ENCODE peak calls at places on chromosome 14, in nine cellular contexts. I is fibroblast of pulmonary artery, C is lung, D is kidney epithelial cell, X is BE2C, B is pancreas, R is AG10803, F is tibial nerve, J is PC-9. E is an unnamed sample.

GRCh38 chr14:95614335-95614734 is 71.9 kb upstream of the TCL1B start:
- DNase-seq in J (no peak), F (no peak), X (no peak), I (no peak), D (no peak), R (no peak), C (no peak), B (no peak), E (no peak)

GRCh38 chr14:61320806-61321384 is 484 bp upstream of the PRKCH start:
- DNase-seq in J (peak), D (no peak), C (no peak), B (no peak), X (no peak), F (no peak), R (no peak), I (no peak), E (peak)

GRCh38 chr14:53855127-53855526 is 101.5 kb downstream of the BMP4 start:
- DNase-seq in I (no peak), R (no peak), C (no peak), J (no peak), B (no peak), X (no peak), F (no peak), D (no peak), E (no peak)

GRCh38 chr14:59451849-59452248 is 13.3 kb downstream of the GPR135 start:
- DNase-seq in F (no peak), C (no peak), J (no peak), B (no peak), X (no peak), D (no peak), R (no peak), I (no peak), E (no peak)

GRCh38 chr14:54728700-54729527 is 162.0 kb downstream of the SAMD4A start:
- DNase-seq in J (no peak), D (no peak), C (no peak), B (no peak), R (peak), F (no peak), I (peak), X (no peak), E (no peak)

GRCh38 chr14:104687601-104688504 is 1.6 kb upstream of the INF2 start:
- DNase-seq in J (peak), C (peak), B (peak), X (peak), R (peak), D (peak), F (no peak), I (peak), E (peak)

GRCh38 chr14:61603736-61604135 is 91.6 kb upstream of the HIF1A start:
- DNase-seq in I (no peak), X (no peak), F (no peak), C (no peak), B (no peak), J (no peak), R (peak), D (no peak), E (no peak)

GRCh38 chr14:104262515-104263514 is 124.4 kb downstream of the KIF26A start:
- DNase-seq in I (no peak), J (no peak), D (no peak), C (no peak), R (no peak), B (peak), X (peak), F (no peak), E (no peak)

GRCh38 chr14:71594828-71595227 is 337.4 kb upstream of the RGS6 start:
- DNase-seq in F (no peak), R (peak), C (no peak), I (no peak), J (no peak), X (no peak), B (no peak), D (no peak), E (no peak)

GRCh38 chr14:80585506-80585835 is 356.1 kb downstream of the CEP128 start:
- DNase-seq in I (peak), D (no peak), C (no peak), J (no peak), B (no peak), R (no peak), F (no peak), X (no peak), E (no peak)

GRCh38 chr14:105733081-105734065 is 207.0 kb downstream of the TMEM121 start:
- DNase-seq in J (no peak), C (no peak), D (no peak), F (no peak), I (no peak), B (no peak), R (no peak), X (no peak), E (no peak)

GRCh38 chr14:92546347-92547053 is 32.9 kb downstream of the RIN3 start:
- DNase-seq in J (no peak), F (no peak), D (no peak), X (no peak), R (no peak), B (no peak), I (no peak), C (no peak), E (no peak)

GRCh38 chr14:93986972-93987371 is 10.1 kb upstream of the CCDC197 start:
- DNase-seq in J (no peak), R (no peak), C (no peak), B (no peak), X (no peak), D (no peak), F (no peak), I (no peak), E (no peak)

GRCh38 chr14:25658988-25659387 is 609.0 kb upstream of the STXBP6 start:
- DNase-seq in F (no peak), I (no peak), D (no peak), C (no peak), X (no peak), B (no peak), J (no peak), R (no peak), E (peak)

GRCh38 chr14:100285021-100285912 is 21.0 kb downstream of the SLC25A29 start:
- DNase-seq in D (no peak), C (peak), X (peak), I (peak), B (peak), R (peak), F (peak), J (no peak), E (no peak)

GRCh38 chr14:71824816-71825215 is 107.4 kb upstream of the RGS6 start:
- DNase-seq in F (no peak), R (no peak), D (no peak), B (no peak), X (no peak), I (no peak), C (no peak), J (no peak), E (no peak)

GRCh38 chr14:34081576-34082136 is 130.8 kb upstream of the EGLN3 start:
- DNase-seq in C (no peak), R (peak), D (no peak), J (peak), X (no peak), I (peak), B (peak), F (no peak), E (no peak)
- TF ChIP-seq CTCF in C (no peak), R (no peak), D (no peak), J (no peak), X (no peak), I (no peak), B (no peak), F (no peak), E (no peak)

GRCh38 chr14:102782974-102783373 is 5.7 kb downstream of the TRAF3 start:
- DNase-seq in F (no peak), R (no peak), I (no peak), J (no peak), X (no peak), D (no peak), C (no peak), B (no peak), E (no peak)
- H3K4me3 ChIP-seq in F (no peak), R (no peak), I (no peak), J (no peak), X (no peak), D (no peak), C (no peak), B (no peak), E (no peak)

DNA sequence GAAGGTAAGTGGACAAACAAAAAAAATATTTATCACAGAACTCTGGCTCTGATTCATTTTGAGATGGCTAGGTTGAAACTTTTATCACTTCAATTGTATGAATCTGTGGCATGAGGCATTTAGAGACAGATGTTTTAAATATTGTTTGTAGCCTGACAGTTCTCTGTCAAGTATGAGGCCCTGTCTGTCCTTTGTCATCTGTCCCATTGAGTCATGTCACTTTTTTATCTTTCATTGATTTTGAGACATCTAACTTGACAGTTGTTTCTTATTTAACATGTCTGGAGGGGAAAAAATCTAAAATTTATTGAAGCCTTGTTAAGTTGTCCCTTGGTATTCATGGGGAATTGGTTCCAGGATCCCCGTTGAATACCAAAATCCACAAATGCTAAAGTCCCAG is 829.5 kb downstream of the FSCB start:
- DNase-seq in C (no peak), B (no peak), F (no peak), I (no peak), R (no peak), D (no peak), J (no peak), X (no peak), E (no peak)
- TF ChIP-seq CTCF in C (no peak), B (no peak), F (no peak), I (no peak), R (no peak), D (no peak), J (no peak), X (no peak), E (no peak)

GRCh38 chr14:23069413-23069806 is 12.1 kb upstream of the CDH24 start:
- DNase-seq in J (no peak), D (no peak), F (no peak), B (no peak), I (no peak), C (no peak), X (no peak), R (no peak), E (no peak)

GRCh38 chr14:23070262-23071129 is 13.2 kb upstream of the CDH24 start:
- DNase-seq in I (no peak), R (no peak), J (no peak), C (no peak), F (no peak), D (no peak), X (no peak), B (no peak), E (no peak)

GRCh38 chr14:23068792-23069412 is 11.6 kb upstream of the CDH24 start:
- DNase-seq in C (peak), I (peak), B (peak), F (peak), R (peak), D (peak), X (peak), J (peak), E (peak)

GRCh38 chr14:23071975-23072539 is 14.7 kb upstream of the CDH24 start:
- DNase-seq in R (no peak), F (no peak), X (no peak), C (no peak), I (no peak), B (no peak), J (peak), D (no peak), E (peak)

DNA sequence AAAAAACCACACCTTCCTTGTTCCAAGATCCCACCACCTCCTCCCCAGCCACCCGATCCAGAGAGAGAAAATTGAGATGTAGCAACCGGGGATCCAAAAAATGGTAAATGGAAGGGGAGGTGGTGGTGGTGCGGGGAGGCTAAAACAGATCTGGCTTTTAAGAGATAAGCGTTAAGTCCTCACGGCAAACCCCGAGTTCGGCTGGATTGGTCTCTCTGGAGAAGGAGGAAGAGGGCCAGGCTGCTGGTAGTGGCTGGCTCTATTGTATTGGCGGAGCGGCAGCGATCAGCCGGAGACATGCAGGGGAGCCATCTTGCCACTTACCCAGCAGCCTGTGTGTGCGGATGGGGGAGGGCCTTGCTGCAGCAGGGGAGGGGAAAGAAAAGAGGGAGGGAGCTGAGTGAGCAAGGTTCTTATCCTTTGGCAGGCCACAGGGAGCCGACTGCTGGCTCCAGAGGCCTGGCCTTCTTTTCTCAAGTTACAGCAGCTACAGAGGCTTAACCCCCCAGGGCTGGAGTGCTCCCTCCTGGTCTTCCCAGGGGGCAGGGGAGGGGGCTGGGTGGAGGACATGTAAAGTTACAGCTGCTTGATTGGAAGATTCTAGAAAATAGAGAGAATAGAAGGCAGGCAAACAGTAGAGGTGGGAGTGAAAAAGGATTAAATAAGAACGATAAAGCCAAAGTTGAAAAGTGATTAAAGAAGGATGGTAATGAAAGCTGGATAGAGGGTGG is 14.1 kb upstream of the CDH24 start:
- DNase-seq in B (peak), I (peak), C (peak), J (peak), F (peak), R (peak), D (peak), X (peak), E (peak)
- H3K4me3 ChIP-seq in B (peak), I (peak), C (peak), J (peak), F (peak), R (peak), D (peak), X (peak), E (peak)

GRCh38 chr14:38723954-38724353 is 379.1 kb downstream of the SEC23A start:
- DNase-seq in D (no peak), J (no peak), F (no peak), I (peak), B (no peak), R (no peak), C (no peak), X (no peak), E (no peak)

GRCh38 chr14:38718519-38718918 is 384.5 kb downstream of the SEC23A start:
- DNase-seq in I (no peak), F (no peak), B (no peak), D (no peak), R (no peak), X (no peak), C (no peak), J (no peak), E (no peak)

GRCh38 chr14:38721822-38722431 is 381.1 kb downstream of the SEC23A start:
- DNase-seq in F (peak), X (peak), I (peak), R (peak), J (no peak), C (peak), B (peak), D (no peak), E (peak)

GRCh38 chr14:38724621-38725020 is 378.4 kb downstream of the SEC23A start:
- DNase-seq in X (no peak), D (no peak), I (no peak), B (no peak), F (no peak), R (no peak), C (no peak), J (no peak), E (no peak)

DNA sequence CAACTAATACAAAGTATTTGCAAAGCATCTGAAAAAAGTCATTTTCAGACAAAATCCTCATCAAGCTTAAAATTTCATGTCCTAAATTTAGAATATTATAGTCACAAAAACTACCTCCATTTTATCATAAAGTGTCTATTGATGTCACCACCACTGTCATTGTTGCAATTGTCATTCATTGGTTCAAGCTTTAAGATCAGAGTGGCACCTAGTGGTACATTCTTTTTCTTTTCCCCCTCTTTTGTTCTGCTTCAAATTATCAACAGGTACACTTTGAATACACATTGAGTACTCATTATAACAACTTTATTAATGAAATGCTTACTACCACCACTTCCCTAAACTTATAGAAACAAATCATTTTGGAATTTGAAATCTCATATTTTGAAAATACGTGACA is 379.8 kb downstream of the SEC23A start:
- DNase-seq in F (no peak), B (no peak), I (no peak), X (no peak), J (no peak), C (no peak), D (no peak), R (no peak), E (no peak)
- TF ChIP-seq CTCF in F (no peak), B (no peak), I (no peak), X (peak), J (no peak), C (no peak), D (no peak), R (no peak), E (peak)

GRCh38 chr14:83355609-83356008 is 1822.0 kb upstream of the SEL1L start:
- DNase-seq in R (no peak), C (no peak), J (no peak), X (no peak), B (no peak), I (no peak), F (no peak), D (no peak), E (no peak)

GRCh38 chr14:83356080-83356479 is 1822.4 kb upstream of the SEL1L start:
- DNase-seq in R (no peak), B (no peak), D (no peak), C (no peak), X (no peak), I (no peak), J (no peak), F (no peak), E (no peak)
- H3K4me3 ChIP-seq in R (no peak), B (no peak), D (no peak), C (no peak), X (no peak), I (no peak), J (no peak), F (no peak), E (no peak)

DNA sequence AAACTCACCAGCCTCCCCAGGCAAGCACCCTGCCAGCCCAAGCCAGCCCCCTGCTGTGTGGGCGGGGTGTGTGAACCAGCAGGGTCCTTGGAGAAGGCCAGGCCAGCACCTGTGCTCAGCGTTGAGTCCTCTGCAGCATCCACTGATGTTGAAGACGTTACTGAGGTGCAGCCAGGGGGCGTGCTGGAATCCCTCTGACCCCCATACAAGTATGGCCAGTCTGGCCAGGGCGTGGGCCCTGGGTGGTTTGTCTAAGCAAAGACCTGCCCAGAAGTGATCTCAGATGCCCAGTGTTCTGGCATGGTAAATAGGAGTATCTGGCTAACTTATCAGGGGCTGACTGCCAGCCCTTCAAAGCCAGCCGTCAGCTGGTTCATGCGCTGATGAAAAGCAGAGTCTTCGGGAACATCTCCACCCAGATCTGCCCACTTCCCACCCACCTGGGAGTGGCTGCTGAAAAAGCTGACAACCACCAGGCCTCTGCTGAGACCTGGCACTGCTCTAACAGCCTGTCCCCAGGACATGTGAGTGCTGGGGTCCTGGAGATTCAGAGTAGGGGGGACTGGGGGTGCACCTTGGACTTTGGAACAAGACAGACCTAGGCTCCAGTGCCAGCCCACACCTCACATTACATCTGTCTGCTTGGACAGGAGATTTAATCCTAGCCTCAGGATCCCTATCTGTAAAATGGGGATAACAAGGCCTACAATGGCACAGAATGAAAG is 41.1 kb downstream of the ACTN1 start:
- DNase-seq in X (peak), I (no peak), C (no peak), D (no peak), J (peak), B (peak), R (peak), F (no peak), E (peak)
- TF ChIP-seq CTCF in X (peak), I (peak), C (no peak), D (peak), J (peak), B (no peak), R (peak), F (no peak), E (peak)

GRCh38 chr14:64092338-64092737 is 201.8 kb downstream of the ESR2 start:
- DNase-seq in B (no peak), R (no peak), J (no peak), F (no peak), X (no peak), I (no peak), C (no peak), D (no peak), E (no peak)
- H3K4me3 ChIP-seq in B (no peak), R (no peak), J (no peak), F (no peak), X (no peak), I (no peak), C (no peak), D (no peak), E (no peak)

DNA sequence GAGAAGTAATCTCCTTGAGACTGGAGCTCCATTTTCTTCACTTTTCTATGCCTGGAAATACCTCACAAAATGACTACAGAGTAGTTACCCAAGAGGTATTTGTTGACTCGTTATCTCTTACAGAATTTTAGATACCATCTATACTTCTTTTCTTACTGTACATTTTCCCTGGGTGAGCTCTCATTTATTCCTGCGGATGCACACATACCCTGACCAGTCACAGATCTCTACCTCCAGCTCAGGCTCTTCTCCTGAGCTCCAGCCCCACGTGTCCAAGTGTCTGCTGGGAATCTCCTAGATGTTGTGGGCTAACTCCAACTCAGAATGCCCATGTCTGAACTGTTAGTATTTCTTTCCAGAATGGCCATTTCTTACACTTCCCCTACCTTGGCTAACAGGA is 403.1 kb downstream of the RAD51B start:
- DNase-seq in D (no peak), C (no peak), F (no peak), J (no peak), I (no peak), B (no peak), R (no peak), X (no peak), E (no peak)
- TF ChIP-seq CTCF in D (no peak), C (no peak), F (no peak), J (no peak), I (no peak), B (no peak), R (no peak), X (no peak), E (no peak)

GRCh38 chr14:24240110-24240918 is 2.1 kb downstream of the TINF2 start:
- DNase-seq in I (no peak), X (no peak), B (no peak), C (no peak), R (no peak), F (no peak), J (no peak), D (no peak), E (no peak)
- H3K4me3 ChIP-seq in I (no peak), X (no peak), B (no peak), C (no peak), R (no peak), F (no peak), J (no peak), D (no peak), E (no peak)

E was measured in LNCaP clone FGC.